ENCODE peak calls at places on chromosomes 6 and 20, in nine cellular contexts. U is H1, P is HT-29, A is NCI-H510A treated with DMSO at 0.1 percent for 48 hours, T is SHP77 treated with DMSO at 0.1 percent for 48 hours, I is AG09309, Q is RCC 7860, N is NCI-H460, W is NCI-H1092 treated with DMSO at 0.1 percent for 48 hours. R is an unnamed sample.

GRCh38 chr20:50496773-50497375 is 13.3 kb upstream of the PTPN1 start:
- DNase-seq in Q (peak; percentile 68), N (no peak), A (no peak), T (no peak), W (no peak), P (no peak), U (no peak), I (no peak), R (no peak)

GRCh38 chr6:113205563-113205962 is 651.6 kb upstream of the MARCKS start:
- DNase-seq in I (no peak), T (no peak), A (no peak), W (no peak), U (no peak), Q (no peak), N (no peak), P (no peak), R (no peak)

GRCh38 chr6:166361080-166361429 is 18.7 kb upstream of the SFT2D1 start:
- DNase-seq in I (no peak), T (no peak), N (peak; percentile 71), W (no peak), P (peak; percentile 12), A (no peak), Q (no peak), U (no peak), R (no peak)

GRCh38 chr20:25372584-25373336 is 17.9 kb downstream of the ABHD12 start:
- DNase-seq in U (no peak), T (no peak), W (no peak), N (no peak), Q (peak; percentile 89), I (peak; percentile 68), P (no peak), A (no peak), R (peak; percentile 60)

GRCh38 chr6:157555795-157556645 is 175.0 kb downstream of the ZDHHC14 start:
- DNase-seq in P (no peak), I (no peak), T (no peak), N (no peak), W (no peak), A (no peak), U (peak; percentile 45), Q (no peak), R (no peak)

GRCh38 chr20:3396492-3396891 is 11.0 kb downstream of the DNAAF9 start:
- DNase-seq in U (no peak), P (no peak), N (no peak), W (no peak), T (no peak), Q (no peak), I (no peak), A (no peak), R (no peak)

GRCh38 chr20:44228465-44229258 is 18.1 kb upstream of the OSER1 start:
- DNase-seq in U (no peak), W (no peak), A (no peak), I (no peak), P (no peak), N (no peak), Q (no peak), T (no peak), R (no peak)

GRCh38 chr6:34745277-34746103 is 11.8 kb upstream of the SNRPC start:
- DNase-seq in Q (peak; percentile 24), U (no peak), I (no peak), P (peak; percentile 98), T (no peak), N (no peak), A (peak; percentile 96), W (no peak), R (no peak)

GRCh38 chr20:13302647-13303425 is 81.8 kb downstream of the ISM1 start:
- DNase-seq in Q (no peak), W (peak; percentile 56), U (peak; percentile 67), P (peak; percentile 55), A (peak; percentile 40), N (peak; percentile 31), T (no peak), I (no peak), R (no peak)

GRCh38 chr20:45893831-45894230 is 2.7 kb downstream of the CTSA start:
- DNase-seq in P (no peak), T (no peak), W (no peak), A (no peak), N (no peak), U (no peak), I (no peak), Q (no peak), R (no peak)

GRCh38 chr6:149608381-149608982 is 40.0 kb downstream of the KATNA1 start:
- DNase-seq in W (no peak), P (no peak), U (no peak), I (no peak), Q (no peak), A (no peak), T (no peak), N (no peak), R (no peak)

GRCh38 chr6:135094403-135094821 is 39.8 kb upstream of the HBS1L start:
- DNase-seq in I (no peak), Q (no peak), T (no peak), A (no peak), P (peak; percentile 31), U (no peak), W (no peak), N (no peak), R (no peak)

GRCh38 chr20:12179692-12180091 is 262.0 kb downstream of the BTBD3 start:
- DNase-seq in I (no peak), P (no peak), N (no peak), W (no peak), T (no peak), Q (no peak), U (no peak), A (no peak), R (no peak)

GRCh38 chr6:105526198-105526872 is 123.5 kb upstream of the PREP start:
- DNase-seq in U (no peak), P (no peak), I (no peak), A (no peak), T (no peak), N (no peak), W (no peak), Q (no peak), R (no peak)

GRCh38 chr6:36488221-36488620 is 45.4 kb downstream of the KCTD20 start:
- DNase-seq in W (no peak), P (no peak), I (no peak), U (no peak), A (no peak), N (no peak), Q (no peak), T (no peak), R (no peak)

GRCh38 chr6:34334796-34335416 is 57.6 kb downstream of the NUDT3 start:
- DNase-seq in A (no peak), W (no peak), N (no peak), T (no peak), P (no peak), U (no peak), I (no peak), Q (no peak), R (no peak)

GRCh38 chr6:42403831-42404230 is 47.9 kb downstream of the TRERF1 start:
- DNase-seq in Q (no peak), P (no peak), A (no peak), N (no peak), U (no peak), T (no peak), I (no peak), W (no peak), R (no peak)

GRCh38 chr6:108684809-108685329 is 124.2 kb downstream of the FOXO3 start:
- DNase-seq in N (no peak), W (no peak), Q (peak; percentile 95), I (peak; percentile 4), T (no peak), U (no peak), A (no peak), P (peak; percentile 75), R (peak; percentile 38)

GRCh38 chr6:6734463-6735455 is 146.2 kb downstream of the LY86 start:
- DNase-seq in U (no peak), Q (no peak), I (no peak), P (peak; percentile 21), A (no peak), W (no peak), T (no peak), N (no peak), R (no peak)

GRCh38 chr6:105646391-105646867 is 243.5 kb upstream of the PREP start:
- DNase-seq in P (no peak), N (no peak), I (no peak), A (peak; percentile 9), W (no peak), U (no peak), T (no peak), Q (peak; percentile 12), R (no peak)

GRCh38 chr20:32894711-32895355 is 36.1 kb downstream of the EFCAB8 start:
- DNase-seq in T (no peak), U (no peak), I (no peak), A (no peak), W (no peak), P (no peak), Q (no peak), N (no peak), R (no peak)

GRCh38 chr20:29408034-29408695 is 1849.3 kb upstream of the DEFB115 start:
- DNase-seq in Q (no peak), N (no peak), T (no peak), W (no peak), U (no peak), P (no peak), A (no peak), I (no peak), R (no peak)

GRCh38 chr6:141123084-141123483 is 1009.6 kb upstream of the GJE1 start:
- DNase-seq in T (no peak), I (no peak), A (no peak), W (no peak), Q (no peak), P (no peak), U (no peak), N (no peak), R (no peak)

GRCh38 chr6:155026366-155027045 is 31.4 kb downstream of the TIAM2 start:
- DNase-seq in Q (peak; percentile 86), U (no peak), I (peak; percentile 77), A (no peak), N (peak; percentile 22), W (no peak), P (peak; percentile 24), T (no peak), R (peak; percentile 67)

GRCh38 chr6:85449388-85449817 is 480 bp upstream of the NT5E start:
- DNase-seq in N (no peak), T (no peak), W (no peak), U (no peak), I (peak; percentile 39), Q (peak; percentile 52), P (peak; percentile 47), A (peak; percentile 18), R (no peak)

GRCh38 chr20:10521068-10521834 is 86.1 kb downstream of the SLX4IP start:
- DNase-seq in P (no peak), T (peak; percentile 58), W (no peak), A (peak; percentile 91), Q (peak; percentile 47), N (no peak), U (no peak), I (no peak), R (peak; percentile 49)

GRCh38 chr6:170091639-170092579 is 199.0 kb downstream of the DLL1 start:
- DNase-seq in T (no peak), Q (no peak), I (no peak), A (no peak), W (no peak), P (no peak), U (peak; percentile 33), N (no peak), R (no peak)

GRCh38 chr6:51283723-51284122 is 465.1 kb downstream of the TFAP2B start:
- DNase-seq in A (no peak), I (no peak), Q (no peak), T (no peak), N (no peak), P (no peak), U (no peak), W (no peak), R (no peak)

GRCh38 chr6:63560806-63561672 is 11.2 kb upstream of the LOC128125822 start:
- DNase-seq in W (no peak), I (no peak), T (no peak), N (no peak), P (no peak), U (no peak), Q (no peak), A (no peak), R (no peak)

GRCh38 chr20:60036346-60037119 is 78.3 kb downstream of the CDH26 start:
- DNase-seq in I (no peak), Q (no peak), T (no peak), P (no peak), A (peak; percentile 30), U (no peak), W (no peak), N (no peak), R (no peak)

GRCh38 chr6:133977983-133978895 is 25.2 kb downstream of the TBPL1 start:
- DNase-seq in I (no peak), U (no peak), T (no peak), W (no peak), P (peak; percentile 52), Q (no peak), N (no peak), A (no peak), R (peak; percentile 57)